ENCODE peak calls at places on chromosome 6, in ten cellular contexts. G is foreskin fibroblast, B is heart left ventricle, C is BJ, Z is dorsolateral prefrontal cortex, M is ovary, T is nephron progenitor cell, D is body of pancreas, X is RWPE1, S is fibroblast of lung. K is an unnamed sample.

GRCh38 chr6:116364361-116364760 is 6.4 kb upstream of the DSE start:
- DNase-seq in X (no peak), D (no peak), M (no peak), S (no peak), Z (no peak), G (no peak), B (no peak), T (no peak), C (no peak), K (no peak)

GRCh38 chr6:125004198-125004597 is 42.0 kb downstream of the RNF217 start:
- DNase-seq in Z (no peak), C (no peak), G (no peak), D (no peak), X (no peak), T (no peak), B (peak), S (no peak), M (no peak), K (no peak)

GRCh38 chr6:153096031-153096430 is 35.1 kb downstream of the RGS17 start:
- DNase-seq in S (peak), X (no peak), B (no peak), G (peak), C (no peak), M (no peak), Z (no peak), D (no peak), T (no peak), K (no peak)

GRCh38 chr6:125094563-125094962 is 59.0 kb upstream of the TPD52L1 start:
- DNase-seq in Z (no peak), B (no peak), D (no peak), G (peak), X (no peak), S (peak), T (no peak), M (no peak), C (no peak), K (no peak)

GRCh38 chr6:64988148-64988547 is 718.9 kb downstream of the EYS start:
- DNase-seq in T (no peak), C (no peak), S (no peak), G (no peak), Z (no peak), B (no peak), X (no peak), M (no peak), D (no peak), K (no peak)

GRCh38 chr6:168374051-168374502 is 54.5 kb upstream of the DACT2 start:
- DNase-seq in T (no peak), C (no peak), X (no peak), B (no peak), S (no peak), M (peak), Z (no peak), G (no peak), D (no peak), K (peak)

GRCh38 chr6:25172819-25173218 is 106.4 kb upstream of the CARMIL1 start:
- DNase-seq in Z (no peak), M (no peak), D (peak), C (peak), S (peak), X (peak), B (no peak), T (no peak), G (peak), K (no peak)

GRCh38 chr6:89509719-89510339 is 76.9 kb downstream of the ANKRD6 start:
- DNase-seq in S (no peak), G (no peak), M (no peak), B (peak), D (peak), X (peak), Z (no peak), T (no peak), C (no peak), K (no peak)

GRCh38 chr6:149335924-149336323 is 18.4 kb downstream of the TAB2 start:
- DNase-seq in B (no peak), X (peak), G (peak), T (no peak), D (no peak), S (peak), Z (no peak), C (peak), M (no peak), K (no peak)

GRCh38 chr6:12923644-12924235 is 207.2 kb downstream of the PHACTR1 start:
- DNase-seq in X (no peak), M (no peak), Z (no peak), T (no peak), B (no peak), D (no peak), S (no peak), G (no peak), C (no peak), K (no peak)

GRCh38 chr6:3759656-3760245 is 8.2 kb upstream of the PXDC1 start:
- DNase-seq in B (no peak), C (peak), D (no peak), M (no peak), T (no peak), G (peak), S (peak), Z (no peak), X (no peak), K (peak)

GRCh38 chr6:164099535-164099982 is 685.0 kb downstream of the QKI start:
- DNase-seq in D (no peak), M (no peak), C (no peak), S (no peak), X (no peak), Z (no peak), B (no peak), G (peak), T (no peak), K (no peak)

GRCh38 chr6:164095056-164095455 is 680.5 kb downstream of the QKI start:
- DNase-seq in Z (no peak), G (peak), T (no peak), X (no peak), S (no peak), B (no peak), C (no peak), D (no peak), M (no peak), K (no peak)

GRCh38 chr6:164097056-164097455 is 682.5 kb downstream of the QKI start:
- DNase-seq in S (no peak), M (no peak), G (no peak), Z (no peak), C (no peak), B (no peak), D (no peak), X (no peak), T (no peak), K (no peak)

GRCh38 chr6:164098857-164099534 is 684.5 kb downstream of the QKI start:
- DNase-seq in Z (no peak), G (peak), X (no peak), D (peak), S (peak), T (no peak), M (no peak), C (no peak), B (peak), K (no peak)

GRCh38 chr6:164097557-164098398 is 683.3 kb downstream of the QKI start:
- DNase-seq in S (peak), C (no peak), T (no peak), Z (no peak), B (no peak), X (peak), G (peak), M (no peak), D (no peak), K (no peak)
- TF ChIP-seq CTCF in S (no peak), C (no peak), T (no peak), Z (peak), B (peak), X (no peak), G (no peak), M (no peak), D (no peak), K (no peak)

GRCh38 chr6:41451039-41451438 is 95.1 kb upstream of the FOXP4 start:
- DNase-seq in D (no peak), B (peak), C (no peak), M (no peak), Z (no peak), S (no peak), T (peak), G (peak), X (no peak), K (no peak)
- TF ChIP-seq CTCF in D (no peak), B (no peak), C (no peak), M (no peak), Z (no peak), S (no peak), T (no peak), G (no peak), X (no peak), K (no peak)

GRCh38 chr6:57216235-57217101 is 5.6 kb downstream of the RAB23 start:
- DNase-seq in B (no peak), S (peak), X (no peak), M (no peak), D (no peak), Z (no peak), G (no peak), C (no peak), T (no peak), K (no peak)
- TF ChIP-seq CTCF in B (no peak), S (peak), X (no peak), M (no peak), D (no peak), Z (no peak), G (no peak), C (peak), T (no peak), K (no peak)

DNA sequence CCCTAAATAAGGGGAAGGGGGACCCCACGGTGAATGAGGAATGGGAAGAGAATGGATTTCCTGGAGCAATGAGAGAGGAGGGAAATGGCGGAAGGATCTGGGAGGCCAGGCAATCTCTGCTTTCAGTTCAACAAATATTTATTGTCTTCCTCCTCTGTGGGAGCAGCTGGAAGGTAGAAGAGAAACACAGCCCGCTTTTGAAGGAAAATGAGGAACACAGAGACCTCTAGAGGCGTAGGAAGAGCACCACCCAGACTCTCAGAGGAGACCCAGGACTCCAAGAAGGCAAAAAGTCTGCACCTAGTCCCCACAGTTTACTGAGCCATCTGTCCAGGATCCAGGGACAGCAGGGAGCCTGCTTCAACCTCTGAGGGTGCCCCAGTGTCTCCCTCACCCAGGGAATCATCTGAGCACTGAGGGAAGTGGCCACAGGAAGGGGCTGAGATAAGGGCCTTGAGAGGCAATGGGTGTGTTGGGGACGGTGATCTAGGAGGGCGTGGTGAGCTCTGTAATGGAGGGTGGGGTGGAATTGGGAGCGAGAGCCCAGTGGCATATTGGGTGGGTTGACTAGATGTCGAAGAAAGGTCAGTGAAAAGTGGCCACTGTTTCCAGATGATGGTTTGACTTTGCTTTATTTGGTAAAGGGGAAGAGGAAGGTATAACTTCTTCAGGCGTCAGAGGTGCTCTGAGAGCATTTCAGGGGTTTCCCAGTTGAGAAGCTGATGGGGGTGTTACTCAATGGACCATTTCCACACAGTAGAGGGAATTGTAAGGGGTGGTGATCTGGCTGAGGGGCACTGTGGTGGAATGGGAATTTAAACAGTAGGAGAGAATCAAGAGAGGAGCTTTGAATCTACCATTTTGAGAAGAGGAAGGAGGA is 610 bp downstream of the PSORS1C1 start:
- DNase-seq in D (no peak), S (peak), C (no peak), G (peak), B (no peak), Z (no peak), M (no peak), X (peak), T (no peak), K (no peak)
- TF ChIP-seq CTCF in D (no peak), S (peak), C (peak), G (peak), B (peak), Z (peak), M (no peak), X (no peak), T (no peak), K (no peak)

DNA sequence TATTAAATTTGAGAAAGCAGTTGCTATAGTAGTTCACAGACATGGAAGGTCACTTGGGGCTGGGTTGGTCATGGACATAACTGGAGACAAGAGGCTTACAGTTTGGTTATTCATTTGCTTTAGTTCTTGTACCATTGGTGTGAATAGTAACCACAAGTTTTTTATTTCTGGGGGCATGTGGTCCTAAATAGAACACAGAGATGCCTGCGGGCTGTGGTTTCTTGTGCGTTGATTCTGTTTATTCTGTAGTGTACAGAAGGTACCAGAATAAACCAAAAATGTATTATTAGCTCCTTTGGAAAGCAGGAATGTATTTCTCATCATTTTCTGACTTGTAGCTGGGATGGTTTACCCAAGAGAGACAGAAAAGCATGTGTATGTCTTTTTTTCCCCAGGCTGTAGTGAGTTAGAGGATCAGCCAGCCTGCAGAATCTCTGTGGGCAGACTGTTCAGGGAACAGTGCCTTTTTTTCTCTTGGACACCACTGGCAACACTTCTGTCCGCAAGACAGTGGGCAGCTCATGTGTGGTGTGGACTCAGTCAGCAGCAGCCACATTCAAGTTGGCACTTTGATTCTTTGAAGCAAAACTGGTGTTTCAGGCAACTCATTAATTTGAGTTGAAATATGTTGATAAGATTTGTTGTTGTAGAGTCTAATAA is 122.1 kb downstream of the LRRC1 start:
- DNase-seq in G (no peak), M (no peak), C (no peak), S (no peak), X (no peak), T (no peak), Z (no peak), D (no peak), B (no peak), K (no peak)
- TF ChIP-seq CTCF in G (no peak), M (no peak), C (no peak), S (no peak), X (no peak), T (no peak), Z (no peak), D (no peak), B (no peak), K (no peak)

DNA sequence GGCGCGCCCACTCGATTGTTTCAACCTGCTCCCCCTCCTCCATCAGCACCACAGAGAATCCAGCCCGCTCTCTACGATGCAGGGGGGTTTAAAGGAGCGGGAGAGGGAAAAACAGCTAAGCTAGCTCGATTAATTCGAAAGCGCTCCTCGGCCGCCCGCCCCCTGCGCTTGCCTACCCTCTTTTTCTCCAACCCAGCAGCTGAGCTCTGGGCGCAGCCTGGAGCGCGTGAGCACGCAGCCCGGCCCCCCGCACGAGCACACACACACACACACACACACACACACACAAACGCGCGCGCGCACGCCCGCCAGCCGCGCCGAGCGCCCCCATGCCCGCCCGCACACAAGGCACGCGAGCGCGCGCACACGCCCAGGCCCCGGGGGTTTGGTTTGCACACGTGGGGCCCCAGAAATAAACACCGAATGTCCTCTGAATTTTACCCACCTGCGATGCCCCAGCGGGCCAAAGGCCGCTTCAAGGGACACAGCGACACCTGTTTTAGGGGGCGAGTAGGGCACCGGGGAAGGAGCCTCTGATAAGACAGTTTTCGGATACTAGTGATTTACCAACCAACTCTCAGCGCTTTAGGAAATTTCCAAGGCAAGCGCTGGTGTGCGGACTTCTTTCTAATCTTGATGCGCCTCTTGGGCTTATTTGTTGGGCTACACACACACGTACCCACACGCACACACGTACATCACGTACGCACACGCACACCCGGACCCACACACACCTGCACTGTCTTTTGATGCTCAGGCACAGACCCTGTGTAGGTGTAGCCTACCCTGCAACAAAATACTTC is 787 bp upstream of the NRN1 start:
- DNase-seq in X (no peak), C (no peak), B (no peak), M (no peak), Z (no peak), S (no peak), G (no peak), D (no peak), T (peak), K (no peak)
- TF ChIP-seq CTCF in X (no peak), C (no peak), B (peak), M (no peak), Z (no peak), S (no peak), G (no peak), D (no peak), T (peak), K (no peak)

GRCh38 chr6:34904990-34905613 is 16.0 kb downstream of the ANKS1A start:
- DNase-seq in D (no peak), S (no peak), B (no peak), T (no peak), C (no peak), G (no peak), X (no peak), Z (no peak), M (no peak), K (no peak)

GRCh38 chr6:34912715-34913464 is 23.8 kb downstream of the ANKS1A start:
- DNase-seq in S (peak), T (no peak), M (no peak), C (peak), Z (no peak), B (no peak), G (peak), X (peak), D (no peak), K (no peak)

GRCh38 chr6:34909484-34909883 is 20.4 kb downstream of the ANKS1A start:
- DNase-seq in T (no peak), X (no peak), M (no peak), C (no peak), S (no peak), G (no peak), D (no peak), B (no peak), Z (no peak), K (no peak)

GRCh38 chr6:34911822-34912221 is 22.8 kb downstream of the ANKS1A start:
- DNase-seq in G (no peak), X (no peak), S (no peak), C (no peak), D (no peak), Z (no peak), B (no peak), M (no peak), T (no peak), K (no peak)

DNA sequence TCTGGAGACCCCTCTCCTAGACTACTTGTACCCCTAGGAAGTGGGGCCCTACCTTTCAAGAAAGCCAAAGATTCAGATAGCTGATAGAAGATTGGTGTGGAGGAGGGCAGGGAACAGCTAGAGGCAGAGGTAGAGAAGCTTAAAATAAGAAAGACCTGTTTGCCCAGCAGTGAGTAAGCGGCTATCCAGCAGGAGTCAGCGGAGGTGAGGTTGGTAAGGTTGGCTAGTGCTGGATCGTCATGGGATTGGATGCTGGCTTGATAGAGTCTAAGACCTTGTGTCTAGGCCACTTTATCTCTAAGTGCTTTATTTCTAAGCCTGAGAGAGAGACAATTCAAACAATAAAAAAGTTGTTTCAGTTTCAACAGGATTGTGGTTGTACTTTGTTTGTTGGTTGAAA is 19.1 kb downstream of the ANKS1A start:
- DNase-seq in X (no peak), S (no peak), T (no peak), M (no peak), Z (no peak), B (no peak), D (no peak), C (no peak), G (no peak), K (no peak)
- TF ChIP-seq CTCF in X (no peak), S (no peak), T (no peak), M (no peak), Z (no peak), B (no peak), D (no peak), C (no peak), G (no peak), K (no peak)

K was measured in suprapubic skin.